ENCODE peak calls at places on chromosomes 1 and 21, in five cellular contexts. T is tibial nerve, S is neural progenitor cell, V is heart left ventricle, A is kidney epithelial cell. Y is an unnamed sample.

GRCh38 chr1:152768847-152769533 is 6.0 kb upstream of the LCE1F start:
- DNase-seq in A (no peak), T (no peak), S (no peak), V (no peak), Y (no peak)

GRCh38 chr1:245301162-245301580 is 146.4 kb downstream of the KIF26B start:
- DNase-seq in V (peak; percentile 31), A (no peak), S (no peak), T (no peak), Y (no peak)

GRCh38 chr1:202189919-202190715 is 3.5 kb upstream of the LGR6 start:
- DNase-seq in S (no peak), T (no peak), V (no peak), A (no peak), Y (no peak)

GRCh38 chr1:5943373-5944068 is 48.7 kb downstream of the NPHP4 start:
- DNase-seq in V (no peak), A (no peak), S (no peak), T (no peak), Y (no peak)

GRCh38 chr1:55056632-55056992 is 17.3 kb downstream of the PCSK9 start:
- DNase-seq in A (no peak), T (no peak), V (no peak), S (no peak), Y (peak; percentile 71)

GRCh38 chr1:40822890-40823289 is 39.3 kb downstream of the CITED4 start:
- DNase-seq in T (no peak), S (no peak), V (no peak), A (no peak), Y (no peak)

GRCh38 chr1:45370575-45370974 is 30.3 kb upstream of the MUTYH start:
- DNase-seq in V (no peak), A (no peak), S (no peak), T (no peak), Y (no peak)

GRCh38 chr1:92502247-92502646 is 15.5 kb upstream of the GFI1 start:
- DNase-seq in T (no peak), V (no peak), A (no peak), S (no peak), Y (no peak)

GRCh38 chr21:35102488-35103407 is 53.6 kb upstream of the RUNX1 start:
- DNase-seq in S (no peak), T (peak; percentile 12), A (no peak), V (peak; percentile 47), Y (no peak)

GRCh38 chr1:19122668-19123067 is 87.4 kb downstream of the UBR4 start:
- DNase-seq in T (no peak), S (no peak), A (no peak), V (peak; percentile 74), Y (no peak)

GRCh38 chr21:41622831-41623548 is 115.0 kb upstream of the TMPRSS2 start:
- DNase-seq in S (no peak), V (no peak), A (no peak), T (no peak), Y (no peak)

GRCh38 chr1:50417946-50418599 is 5.2 kb downstream of the DMRTA2 start:
- DNase-seq in S (peak; percentile 56), A (no peak), V (no peak), T (no peak), Y (no peak)

GRCh38 chr1:172742599-172743500 is 83.9 kb downstream of the FASLG start:
- DNase-seq in V (no peak), S (peak; percentile 34), A (no peak), T (no peak), Y (no peak)

GRCh38 chr1:237012789-237013383 is 8.6 kb upstream of the MT1HL1 start:
- DNase-seq in S (no peak), T (no peak), A (peak; percentile 66), V (peak; percentile 92), Y (no peak)

GRCh38 chr1:15509586-15509985 is 14.4 kb downstream of the CASP9 start:
- DNase-seq in A (no peak), V (no peak), S (no peak), T (no peak), Y (no peak)

GRCh38 chr1:173082913-173083312 is 32.2 kb upstream of the TNFSF18 start:
- DNase-seq in V (no peak), T (no peak), A (no peak), S (no peak), Y (no peak)

GRCh38 chr1:171901245-171901644 is 59.9 kb downstream of the DNM3 start:
- DNase-seq in S (no peak), T (no peak), V (no peak), A (no peak), Y (no peak)

GRCh38 chr1:24374891-24375786 is 38.4 kb downstream of the STPG1 start:
- DNase-seq in S (peak; percentile 88), A (no peak), V (no peak), T (no peak), Y (no peak)

DNA sequence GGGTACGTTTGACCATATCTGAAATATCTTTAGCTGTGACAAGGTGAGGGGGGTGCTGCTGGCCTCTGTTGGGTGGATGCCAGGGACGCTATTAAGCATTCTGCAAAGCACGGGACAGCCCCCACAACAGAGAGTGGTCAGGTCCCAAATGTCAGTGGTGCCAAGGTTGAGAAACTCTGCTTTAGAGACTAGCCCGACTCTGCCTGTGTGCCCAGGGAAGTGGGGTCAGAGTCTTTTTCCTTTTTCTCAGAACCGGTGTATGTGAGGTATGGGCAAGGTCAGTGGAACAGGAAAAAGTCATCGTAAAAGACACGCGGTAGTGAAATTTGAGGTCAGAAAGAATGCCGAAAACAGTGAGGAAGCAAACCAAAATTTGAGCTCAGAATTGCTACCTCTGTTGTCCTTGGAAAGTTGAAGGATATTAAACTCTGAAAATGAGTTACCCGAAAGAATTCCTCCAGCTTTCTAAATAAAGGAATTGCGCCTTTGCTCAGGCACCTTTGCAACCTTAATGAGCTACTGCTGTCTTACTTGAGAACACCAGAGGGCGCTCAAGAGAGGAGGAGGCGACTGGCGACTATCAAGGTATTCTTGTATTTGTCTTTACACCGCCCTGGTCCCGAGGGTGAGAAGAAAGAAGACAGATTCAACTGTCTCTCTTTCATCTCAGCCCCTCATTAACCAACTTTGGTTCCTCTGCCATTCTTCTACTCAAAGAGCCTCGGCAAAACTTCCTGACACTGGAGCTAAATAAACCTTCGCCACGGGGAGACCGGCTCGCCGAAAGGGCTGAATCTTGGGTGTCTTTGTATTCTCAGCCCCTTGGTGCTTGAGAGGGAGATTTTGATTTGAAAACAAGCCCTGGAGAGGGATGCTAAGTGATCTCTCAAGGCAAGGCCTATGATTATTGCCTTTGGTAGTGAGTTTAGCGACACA is 85.4 kb upstream of the OLIG2 start:
- DNase-seq in V (peak; percentile 32), S (peak; percentile 84), T (peak; percentile 13), A (no peak), Y (no peak)
- TF ChIP-seq CTCF in V (peak; percentile 84), S (peak; percentile 88), T (peak; percentile 71), A (peak; percentile 79), Y (peak; percentile 85)

GRCh38 chr1:207051615-207051943 is 571 bp upstream of the YOD1 start:
- DNase-seq in S (no peak), V (no peak), A (no peak), T (no peak), Y (no peak)

GRCh38 chr1:207050428-207050767 is 610 bp downstream of the YOD1 start:
- DNase-seq in T (no peak), S (peak; percentile 72), A (no peak), V (no peak), Y (no peak)

GRCh38 chr1:207050768-207051614 is at the start of gene YOD1:
- DNase-seq in A (peak; percentile 76), T (peak; percentile 91), S (peak; percentile 95), V (peak; percentile 93), Y (peak; percentile 95)

GRCh38 chr1:207054476-207054875 is 1.4 kb downstream of the PFKFB2 start:
- DNase-seq in A (no peak), V (no peak), S (no peak), T (no peak), Y (no peak)

GRCh38 chr1:207052736-207053545 is at the start of gene PFKFB2:
- DNase-seq in A (peak; percentile 97), T (peak; percentile 96), V (peak; percentile 98), S (peak; percentile 99), Y (peak; percentile 99)
- TF ChIP-seq CTCF in A (peak; percentile 16), T (peak; percentile 72), V (peak; percentile 22), S (peak; percentile 6), Y (peak; percentile 49)

GRCh38 chr1:58783993-58784757 is at the start of gene JUN:
- DNase-seq in S (peak; percentile 99), T (peak; percentile 100), V (peak; percentile 100), A (peak; percentile 98), Y (peak; percentile 100)

GRCh38 chr1:58786927-58787245 is 3.0 kb upstream of the JUN start:
- DNase-seq in S (no peak), T (no peak), A (no peak), V (no peak), Y (no peak)

GRCh38 chr1:58786184-58786926 is 2.5 kb upstream of the JUN start:
- DNase-seq in V (no peak), T (no peak), A (no peak), S (no peak), Y (no peak)

GRCh38 chr1:58784758-58785423 is 1.0 kb upstream of the JUN start:
- DNase-seq in T (peak; percentile 88), A (peak; percentile 79), V (peak; percentile 92), S (peak; percentile 71), Y (peak; percentile 94)

DNA sequence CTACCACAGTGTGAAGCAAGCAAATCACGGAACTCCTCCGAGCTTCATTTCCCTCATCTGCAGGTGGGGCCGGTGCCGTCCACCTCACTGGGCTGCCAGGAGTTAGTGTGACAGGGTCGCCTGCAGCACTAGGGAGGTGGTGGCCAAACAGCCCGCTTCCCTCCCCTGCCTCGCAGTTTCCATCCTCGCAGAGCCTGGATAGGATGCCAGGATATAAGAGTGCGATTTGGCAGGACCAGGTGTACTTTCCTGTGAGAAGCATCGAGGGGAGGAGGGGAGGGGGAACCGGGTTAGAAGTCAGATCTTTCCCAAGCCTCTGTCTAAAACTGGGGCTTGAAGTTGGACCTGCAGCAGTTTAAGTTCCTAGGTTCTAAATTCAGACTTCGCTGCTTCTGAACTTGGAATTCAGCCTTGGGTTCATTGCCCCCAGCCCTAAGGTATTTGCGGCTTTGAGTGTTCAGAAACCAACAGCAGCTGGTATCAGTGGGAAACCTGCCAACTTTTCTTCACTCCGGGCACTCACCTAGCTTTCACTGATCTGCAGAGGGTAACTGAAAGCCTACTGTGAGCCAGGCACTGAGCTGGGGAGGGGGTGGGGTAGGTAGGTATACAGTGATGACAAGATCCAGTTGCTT is 1.7 kb upstream of the JUN start:
- DNase-seq in A (peak; percentile 81), T (peak; percentile 48), V (peak; percentile 85), S (peak; percentile 30), Y (peak; percentile 81)
- TF ChIP-seq CTCF in A (no peak), T (no peak), V (no peak), S (no peak), Y (no peak)

DNA sequence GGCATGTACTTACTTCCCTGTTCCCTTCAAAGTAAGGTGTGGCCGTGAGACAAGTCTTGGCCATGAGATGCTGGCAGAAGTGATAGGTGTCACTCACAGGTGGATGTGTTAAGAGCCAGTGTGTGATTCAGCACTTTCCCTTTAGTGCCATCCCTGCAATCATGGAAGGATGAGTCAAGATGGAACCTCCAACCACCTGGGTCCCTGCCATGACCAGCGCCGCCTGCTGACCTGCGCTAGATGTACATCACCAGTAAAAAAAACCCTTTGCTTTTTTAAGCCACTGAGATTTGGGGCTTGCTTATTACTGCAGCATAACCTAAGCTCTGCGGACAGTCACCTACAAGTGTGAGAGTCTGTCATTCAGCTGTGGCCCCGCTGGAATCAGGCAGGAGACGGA is 71.7 kb downstream of the TOMM20 start:
- DNase-seq in T (no peak), A (no peak), S (no peak), V (no peak), Y (no peak)
- TF ChIP-seq CTCF in T (no peak), A (peak; percentile 2), S (no peak), V (no peak), Y (peak; percentile 30)

GRCh38 chr1:244163131-244163530 is 112.0 kb downstream of the ZBTB18 start:
- DNase-seq in T (no peak), V (no peak), S (no peak), A (no peak), Y (no peak)
- TF ChIP-seq CTCF in T (no peak), V (no peak), S (no peak), A (no peak), Y (no peak)